ENCODE peak calls at places on chromosomes 13 and 19, in five cellular contexts. Y, X, Q, C and G are unnamed samples. For H3K4me1, the result is how much of the 10 kb centered on the place peaks cover.

GRCh38 chr13:85362980-85363379 is 436.2 kb downstream of the SLITRK6 start:
- DNase-seq in Y (no peak), X (no peak), Q (no peak), C (no peak), G (no peak)

GRCh38 chr19:38099966-38100365 is 124.1 kb downstream of the DPF1 start:
- DNase-seq in Y (no peak), X (no peak), Q (no peak), C (no peak), G (no peak)

GRCh38 chr19:29564574-29565005 is 38.8 kb downstream of the VSTM2B start:
- DNase-seq in Y (no peak), X (no peak), Q (no peak), C (no peak), G (no peak)

GRCh38 chr19:55581145-55581827 is 638 bp upstream of the ZNF579 start:
- DNase-seq in Y (no peak), X (no peak), Q (no peak), C (no peak), G (peak)

GRCh38 chr13:112849500-112849899 is 119.5 kb upstream of the MCF2L start:
- DNase-seq in Y (no peak), X (no peak), Q (no peak), C (no peak), G (no peak)

GRCh38 chr13:98187862-98188261 is 10.8 kb upstream of the RNF113B start:
- DNase-seq in Y (no peak), X (no peak), Q (no peak), C (no peak), G (no peak)

GRCh38 chr13:39347926-39348901 is 254.8 kb downstream of the LHFPL6 start:
- DNase-seq in Y (no peak), X (peak), Q (no peak), C (no peak), G (no peak)

GRCh38 chr13:31234729-31235128 is 35.0 kb downstream of the B3GLCT start:
- DNase-seq in Y (no peak), X (no peak), Q (no peak), C (no peak), G (no peak)

GRCh38 chr13:110425444-110425780 is 118.3 kb downstream of the COL4A2 start:
- DNase-seq in Y (no peak), X (no peak), Q (no peak), C (no peak), G (no peak)

GRCh38 chr13:102846261-102847015 is 606 bp downstream of the ERCC5 start:
- DNase-seq in Y (peak), X (peak), Q (no peak), C (no peak), G (no peak)

GRCh38 chr19:14472202-14472961 is 2.8 kb downstream of the PTGER1 start:
- DNase-seq in Y (peak), X (peak), Q (peak), C (peak), G (peak)

GRCh38 chr19:52248256-52248655 is 21.1 kb upstream of the ZNF766 start:
- DNase-seq in Y (peak), X (peak), Q (no peak), C (peak), G (peak)

GRCh38 chr19:55451522-55452380 is 8.7 kb upstream of the SHISA7 start:
- DNase-seq in Y (peak), X (no peak), Q (no peak), C (no peak), G (no peak)

GRCh38 chr19:510606-511100 is 3.4 kb downstream of the TPGS1 start:
- DNase-seq in Y (peak), X (peak), Q (peak), C (peak), G (peak)

GRCh38 chr13:42247883-42248282 is 24.1 kb upstream of the AKAP11 start:
- DNase-seq in Y (no peak), X (no peak), Q (no peak), C (no peak), G (no peak)

GRCh38 chr19:34549833-34550232 is 68.3 kb downstream of the WTIP start:
- DNase-seq in Y (no peak), X (no peak), Q (no peak), C (no peak), G (no peak)

GRCh38 chr19:55753401-55753800 is 5.5 kb upstream of the RFPL4A start:
- DNase-seq in Y (no peak), X (no peak), Q (no peak), C (no peak), G (no peak)

GRCh38 chr19:19147344-19147743 is 9.1 kb upstream of the TMEM161A start:
- DNase-seq in Y (no peak), X (no peak), Q (no peak), C (no peak), G (no peak)

GRCh38 chr13:63403726-63404125 is 1988.1 kb upstream of the PCDH20 start:
- DNase-seq in Y (no peak), X (no peak), Q (no peak), C (no peak), G (no peak)

GRCh38 chr13:51814825-51815650 is 11.1 kb upstream of the DHRS12 start:
- DNase-seq in Y (peak), X (peak), Q (peak), C (peak), G (peak)

GRCh38 chr13:80778302-80778701 is 437.4 kb upstream of the SPRY2 start:
- DNase-seq in Y (no peak), X (no peak), Q (no peak), C (no peak), G (no peak)

GRCh38 chr13:86765462-86765861 is 905.7 kb upstream of the SLITRK5 start:
- DNase-seq in Y (no peak), X (no peak), Q (no peak), C (no peak), G (no peak)

GRCh38 chr13:75587679-75588078 is 38.1 kb downstream of the UCHL3 start:
- DNase-seq in Y (no peak), X (no peak), Q (no peak), C (no peak), G (peak)

GRCh38 chr19:5680083-5680436 is 256 bp downstream of the MICOS13 start:
- DNase-seq in Y (no peak), X (peak), Q (no peak), C (no peak), G (no peak)

GRCh38 chr19:41595258-41595889 is 19.4 kb downstream of the CEACAM21 start:
- DNase-seq in Y (peak), X (peak), Q (no peak), C (peak), G (peak)

DNA sequence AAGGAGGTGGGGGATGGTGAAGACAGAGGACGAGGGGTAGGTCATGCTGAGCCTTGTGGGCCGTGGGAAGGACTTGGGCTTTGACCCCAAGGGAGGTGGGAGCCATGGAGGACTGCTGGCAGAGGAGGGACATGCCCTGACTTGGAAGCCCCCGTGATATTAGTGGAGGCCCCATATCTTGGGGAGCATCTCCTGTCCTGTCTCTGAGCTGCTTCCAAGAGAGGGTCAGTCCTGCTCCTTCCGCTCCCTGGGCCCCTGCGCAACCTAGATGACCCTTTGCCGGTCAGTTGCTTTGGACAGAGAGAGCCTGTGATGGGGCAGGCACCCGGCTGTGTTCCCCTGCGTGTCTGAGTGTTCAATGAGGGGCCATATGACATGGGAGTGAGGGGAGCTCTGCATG is 5.2 kb downstream of the TLE6 start:
- DNase-seq in Y (no peak), X (no peak), Q (no peak), C (no peak), G (no peak)
- H3K4me1 ChIP-seq in Y (under half), X (under half), Q (under half), C (under half), G (under half)

GRCh38 chr19:15498156-15498858 is 10.0 kb upstream of the CYP4F22 start:
- DNase-seq in Y (no peak), X (no peak), Q (no peak), C (no peak), G (no peak)
- H3K4me3 ChIP-seq in Y (no peak), X (no peak), Q (no peak), C (no peak), G (no peak)

DNA sequence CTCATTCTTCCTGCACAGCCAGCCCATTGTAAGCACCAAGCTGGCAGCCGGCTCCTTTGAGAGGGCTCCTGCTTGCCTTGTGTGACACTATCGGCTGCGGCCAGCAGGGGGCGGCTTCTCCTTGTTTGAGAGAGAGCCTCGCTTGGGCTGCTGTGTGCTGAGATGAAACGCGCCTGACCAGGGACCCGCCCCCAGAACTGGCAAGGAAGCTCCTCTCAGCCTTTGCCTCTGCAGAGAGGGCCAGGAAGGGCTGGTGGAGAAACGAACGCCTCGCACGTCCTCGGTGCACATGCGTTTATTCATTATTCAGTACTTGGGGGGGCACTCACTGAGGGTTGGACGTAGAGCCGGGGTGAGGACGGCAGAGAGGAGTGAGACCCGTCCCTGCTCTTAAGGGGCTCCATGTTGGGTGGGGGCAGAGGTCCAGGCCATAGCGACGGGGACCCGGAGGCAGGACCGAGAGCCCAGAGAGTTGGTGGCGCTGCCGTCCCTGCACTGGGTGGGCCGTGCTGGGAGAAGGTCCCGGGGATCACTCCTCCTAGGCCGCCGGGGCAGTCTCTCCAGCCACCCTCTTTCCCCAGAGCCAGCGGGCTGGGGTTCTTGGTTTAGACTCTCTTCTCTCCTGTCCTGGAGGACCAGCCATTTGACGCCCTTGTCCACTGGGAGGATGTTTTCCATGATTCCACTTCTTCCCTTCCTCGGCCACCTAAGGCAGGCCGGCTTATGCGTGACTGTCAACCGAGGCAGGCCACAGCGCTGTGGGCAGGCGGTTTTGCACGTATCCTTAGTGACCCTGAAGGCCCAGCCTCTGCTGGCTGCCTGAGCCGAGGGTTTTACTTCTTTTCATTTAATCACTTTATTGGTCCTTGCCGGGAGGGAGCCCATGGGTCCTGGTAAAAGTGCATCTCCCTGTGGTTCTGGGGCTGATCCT is 174.5 kb downstream of the KATNAL1 start:
- DNase-seq in Y (peak), X (peak), Q (peak), C (peak), G (peak)
- H3K4me1 ChIP-seq in Y (under half), X (under half), Q (under half), C (under half), G (under half)

GRCh38 chr19:39410620-39411005 is 1.9 kb upstream of the PLEKHG2 start:
- DNase-seq in Y (no peak), X (no peak), Q (no peak), C (no peak), G (no peak)
- H3K4me3 ChIP-seq in Y (peak), X (peak), Q (no peak), C (peak), G (peak)